ENCODE peak calls at places on chromosomes 6 and 20, in nine cellular contexts. S is cardiac fibroblast, B is neural progenitor cell, X is choroid plexus epithelial cell, J is endothelial cell of umbilical vein, G is ovary, I is BJ, K is tibial nerve, Z is fibroblast of villous mesenchyme. H is an unnamed sample.
A peak's percentile ranks its signal among the peaks of the same experiment; 100 is the strongest.

GRCh38 chr6:90136850-90137249 is 159.8 kb downstream of the BACH2 start:
- DNase-seq in S (no peak), B (no peak), X (no peak), J (no peak), G (no peak), I (no peak), K (no peak), Z (no peak), H (no peak)

GRCh38 chr6:128630213-128630612 is 109.8 kb upstream of the PTPRK start:
- DNase-seq in S (no peak), B (no peak), X (no peak), J (no peak), G (no peak), I (no peak), K (no peak), Z (no peak), H (no peak)

GRCh38 chr6:71252960-71253359 is 35.7 kb upstream of the OGFRL1 start:
- DNase-seq in S (no peak), B (no peak), X (no peak), J (peak; percentile 14), G (no peak), I (no peak), K (no peak), Z (no peak), H (no peak)

GRCh38 chr6:37125779-37126553 is 44.0 kb upstream of the PIM1 start:
- DNase-seq in S (no peak), B (peak; percentile 94), X (no peak), J (peak; percentile 42), G (no peak), I (no peak), K (no peak), Z (peak; percentile 56), H (no peak)

GRCh38 chr20:44720617-44720993 is 5.4 kb downstream of the CCN5 start:
- DNase-seq in S (peak; percentile 86), B (no peak), X (no peak), J (no peak), G (no peak), I (peak; percentile 35), K (no peak), Z (peak; percentile 56), H (peak; percentile 69)

GRCh38 chr20:31836853-31837608 is 8.4 kb downstream of the FOXS1 start:
- DNase-seq in S (no peak), B (peak; percentile 49), X (no peak), J (no peak), G (no peak), I (no peak), K (no peak), Z (peak; percentile 30), H (no peak)

GRCh38 chr20:34544109-34544793 is 14.3 kb upstream of the MAP1LC3A start:
- DNase-seq in S (no peak), B (no peak), X (peak; percentile 16), J (no peak), G (no peak), I (no peak), K (no peak), Z (no peak), H (no peak)

GRCh38 chr6:132768051-132768517 is 10.4 kb upstream of the VNN2 start:
- DNase-seq in S (peak; percentile 10), B (peak; percentile 72), X (peak; percentile 14), J (peak; percentile 32), G (no peak), I (no peak), K (peak; percentile 13), Z (peak; percentile 24), H (peak; percentile 16)

GRCh38 chr6:56381852-56382251 is 134.5 kb upstream of the COL21A1 start:
- DNase-seq in S (no peak), B (no peak), X (no peak), J (no peak), G (no peak), I (peak; percentile 20), K (no peak), Z (no peak), H (no peak)

GRCh38 chr20:32350421-32350820 is 7.7 kb upstream of the ASXL1 start:
- DNase-seq in S (no peak), B (no peak), X (no peak), J (no peak), G (no peak), I (no peak), K (no peak), Z (no peak), H (no peak)

GRCh38 chr6:135586844-135587243 is 89.3 kb upstream of the AHI1 start:
- DNase-seq in S (peak; percentile 43), B (no peak), X (peak; percentile 96), J (no peak), G (no peak), I (no peak), K (no peak), Z (peak; percentile 67), H (peak; percentile 17)

GRCh38 chr20:9492067-9492466 is 22.3 kb upstream of the LAMP5 start:
- DNase-seq in S (no peak), B (no peak), X (no peak), J (no peak), G (no peak), I (no peak), K (no peak), Z (no peak), H (no peak)

GRCh38 chr6:47134476-47135189 is 92.5 kb upstream of the ADGRF1 start:
- DNase-seq in S (peak; percentile 94), B (no peak), X (peak; percentile 97), J (peak; percentile 92), G (no peak), I (peak; percentile 59), K (no peak), Z (peak; percentile 97), H (peak; percentile 98)

GRCh38 chr20:6122111-6122872 is 538 bp downstream of the FERMT1 start:
- DNase-seq in S (peak; percentile 82), B (peak; percentile 15), X (peak; percentile 54), J (peak; percentile 28), G (no peak), I (no peak), K (no peak), Z (peak; percentile 63), H (peak; percentile 69)

DNA sequence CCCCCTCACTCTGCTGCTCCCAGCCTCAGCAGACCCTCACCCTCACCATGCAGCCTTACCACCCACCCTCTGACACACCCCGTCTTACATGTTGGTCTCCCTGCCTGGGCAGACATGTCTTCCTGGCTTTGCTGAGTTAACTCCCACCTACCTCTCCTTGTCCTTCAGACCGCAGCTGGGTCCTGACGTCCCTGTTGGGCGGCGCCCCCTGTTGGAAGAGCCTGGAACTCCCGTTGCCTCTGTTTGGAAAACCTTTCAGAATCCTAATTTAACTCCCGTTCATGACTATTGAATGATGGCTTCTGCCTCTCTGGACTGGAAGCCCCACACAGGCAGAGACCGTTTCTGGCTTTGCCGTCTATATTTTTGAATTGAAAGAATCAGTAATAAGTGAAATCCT is 245.1 kb downstream of the MYLK4 start:
- DNase-seq in S (no peak), B (peak; percentile 39), X (no peak), J (no peak), G (no peak), I (no peak), K (no peak), Z (no peak), H (no peak)
- TF ChIP-seq CTCF in S (peak; percentile 51), B (peak; percentile 63), X (peak; percentile 53), J (peak; percentile 34), G (no peak), I (peak; percentile 20), K (no peak), Z (peak; percentile 36), H (peak; percentile 39)

GRCh38 chr20:51422912-51423667 is 119.4 kb downstream of the NFATC2 start:
- DNase-seq in S (no peak), B (no peak), X (no peak), J (no peak), G (no peak), I (no peak), K (no peak), Z (no peak), H (no peak)

GRCh38 chr20:51425347-51426106 is 117.0 kb downstream of the NFATC2 start:
- DNase-seq in S (no peak), B (peak; percentile 29), X (no peak), J (no peak), G (no peak), I (no peak), K (no peak), Z (no peak), H (no peak)

GRCh38 chr20:51420805-51421204 is 121.7 kb downstream of the NFATC2 start:
- DNase-seq in S (no peak), B (no peak), X (no peak), J (no peak), G (no peak), I (no peak), K (no peak), Z (no peak), H (no peak)

GRCh38 chr20:51424270-51425041 is 118.1 kb downstream of the NFATC2 start:
- DNase-seq in S (no peak), B (no peak), X (no peak), J (no peak), G (no peak), I (no peak), K (no peak), Z (no peak), H (no peak)

GRCh38 chr20:51423810-51424209 is 118.7 kb downstream of the NFATC2 start:
- DNase-seq in S (no peak), B (peak; percentile 42), X (no peak), J (no peak), G (no peak), I (no peak), K (no peak), Z (no peak), H (no peak)
- H3K4me3 ChIP-seq in S (no peak overlapping the region), B (no peak overlapping the region), X (no peak overlapping the region), J (no peak overlapping the region), G (no peak overlapping the region), I (no peak overlapping the region), K (no peak overlapping the region), Z (no peak overlapping the region), H (no peak overlapping the region)

DNA sequence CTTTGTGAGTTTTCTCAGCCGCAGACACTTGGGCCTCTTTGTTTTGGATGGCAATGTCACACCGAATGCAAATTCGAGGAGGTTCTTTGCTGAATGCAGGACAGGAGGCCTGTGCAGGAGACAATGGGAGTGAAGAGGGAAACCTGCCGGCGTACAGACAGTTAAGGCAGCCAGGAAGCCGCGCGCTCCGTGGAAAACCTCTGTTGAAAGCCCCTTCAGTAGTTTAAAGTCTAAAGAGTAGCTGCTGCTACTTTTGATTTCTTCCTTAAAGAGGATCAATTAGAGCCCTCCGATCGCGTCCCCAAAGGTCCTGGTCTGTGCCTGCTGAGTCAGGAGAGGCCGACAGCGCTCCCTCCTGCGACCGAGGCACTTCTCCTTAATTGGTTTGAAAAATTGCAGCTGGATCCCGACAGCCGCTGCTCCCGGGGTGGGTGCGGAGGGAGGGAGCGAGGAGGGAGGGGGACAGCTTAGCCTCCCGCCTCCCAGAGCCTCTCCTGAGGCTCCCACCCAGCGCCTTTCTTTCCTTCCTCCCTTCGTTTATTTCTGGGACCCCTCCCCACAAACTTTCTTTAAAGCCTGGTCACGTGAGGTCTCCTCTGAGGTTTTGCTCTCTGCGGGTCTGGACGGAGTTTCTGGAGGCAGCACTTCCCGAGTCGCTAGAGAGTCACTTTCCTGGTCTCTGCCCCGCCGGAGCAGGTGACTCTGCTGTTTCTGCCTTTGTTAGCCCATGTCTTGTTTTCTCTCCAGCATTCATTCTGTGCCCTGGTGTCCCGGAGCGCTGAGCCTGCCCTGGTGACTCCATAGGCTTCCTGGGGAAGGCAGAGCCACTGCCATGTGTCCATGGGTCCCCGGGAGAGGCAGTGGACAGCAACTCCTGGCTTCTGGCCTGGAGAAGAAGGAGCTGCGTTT is 22.3 kb upstream of the RPP40 start:
- DNase-seq in S (peak; percentile 61), B (peak; percentile 81), X (peak; percentile 43), J (peak; percentile 61), G (peak; percentile 66), I (no peak), K (no peak), Z (peak; percentile 59), H (peak; percentile 57)
- TF ChIP-seq CTCF in S (no peak), B (peak; percentile 30), X (peak; percentile 37), J (no peak), G (no peak), I (peak; percentile 34), K (no peak), Z (peak; percentile 12), H (peak; percentile 20)

GRCh38 chr20:48025661-48026060 is 240.4 kb upstream of the SULF2 start:
- DNase-seq in S (peak; percentile 55), B (no peak), X (peak; percentile 20), J (no peak), G (no peak), I (no peak), K (no peak), Z (peak; percentile 84), H (peak; percentile 53)
- H3K4me3 ChIP-seq in S (no peak overlapping the region), B (no peak overlapping the region), X (no peak overlapping the region), J (no peak overlapping the region), G (peak overlapping the region; percentile 30), I (peak overlapping the region; percentile 43), K (no peak overlapping the region), Z (no peak overlapping the region), H (peak overlapping the region; percentile 32)